ENCODE peak calls at places on chromosomes 7 and 10, in seven cellular contexts. Y is HepG2, E is K562, J is SK-N-SH, I is H1, N is HCT116, P is GM12878. Q is an unnamed sample.

GRCh38 chr10:7610651-7611389 is 55.9 kb downstream of the ITIH5 start:
- DNase-seq in Y (no peak), E (no peak), J (no peak), I (no peak), N (peak; percentile 7), P (no peak), Q (peak; percentile 30)

GRCh38 chr7:125122225-125122624 is 192.6 kb upstream of the POT1 start:
- DNase-seq in Y (no peak), E (no peak), J (peak; percentile 14), I (no peak), N (no peak), P (no peak), Q (no peak)

GRCh38 chr10:131424053-131424452 is 112.5 kb upstream of the TCERG1L start:
- DNase-seq in Y (no peak), E (no peak), J (no peak), I (no peak), N (no peak), P (no peak), Q (no peak)

GRCh38 chr7:2821842-2822507 is 22.1 kb downstream of the GNA12 start:
- DNase-seq in Y (no peak), E (no peak), J (no peak), I (no peak), N (no peak), P (no peak), Q (no peak)

GRCh38 chr10:132489053-132489703 is 48.4 kb upstream of the INPP5A start:
- DNase-seq in Y (no peak), E (no peak), J (no peak), I (no peak), N (no peak), P (no peak), Q (no peak)

GRCh38 chr10:27819781-27820531 is 74.3 kb upstream of the MKX start:
- DNase-seq in Y (peak; percentile 14), E (no peak), J (no peak), I (no peak), N (no peak), P (no peak), Q (no peak)

GRCh38 chr10:123862421-123863188 is 29.0 kb downstream of the CPXM2 start:
- DNase-seq in Y (no peak), E (no peak), J (no peak), I (no peak), N (no peak), P (no peak), Q (no peak)

GRCh38 chr7:130593033-130593432 is 75.5 kb downstream of the COPG2 start:
- DNase-seq in Y (no peak), E (no peak), J (no peak), I (no peak), N (no peak), P (no peak), Q (no peak)

GRCh38 chr7:85890244-85890811 is 703.5 kb upstream of the SEMA3D start:
- DNase-seq in Y (peak; percentile 39), E (no peak), J (peak; percentile 48), I (no peak), N (peak; percentile 6), P (no peak), Q (peak; percentile 11)

GRCh38 chr10:17880596-17880995 is 71.1 kb upstream of the SLC39A12 start:
- DNase-seq in Y (no peak), E (no peak), J (no peak), I (no peak), N (no peak), P (no peak), Q (no peak)

GRCh38 chr7:113521468-113521867 is 397.3 kb downstream of the PPP1R3A start:
- DNase-seq in Y (no peak), E (no peak), J (no peak), I (no peak), N (no peak), P (no peak), Q (no peak)

GRCh38 chr10:79084012-79084971 is 15.5 kb downstream of the ZMIZ1 start:
- DNase-seq in Y (peak; percentile 93), E (peak; percentile 74), J (peak; percentile 59), I (no peak), N (no peak), P (no peak), Q (no peak)

GRCh38 chr10:81065474-81065873 is 527.8 kb downstream of the SH2D4B start:
- DNase-seq in Y (no peak), E (no peak), J (no peak), I (no peak), N (no peak), P (no peak), Q (no peak)

GRCh38 chr7:102453319-102453718 is 11.3 kb downstream of the ALKBH4 start:
- DNase-seq in Y (no peak), E (no peak), J (no peak), I (no peak), N (no peak), P (no peak), Q (no peak)

GRCh38 chr10:1454428-1454827 is 282.9 kb downstream of the ADARB2 start:
- DNase-seq in Y (no peak), E (no peak), J (no peak), I (no peak), N (no peak), P (peak; percentile 63), Q (no peak)

GRCh38 chr10:69415951-69416350 is 767 bp downstream of the TACR2 start:
- DNase-seq in Y (no peak), E (no peak), J (no peak), I (no peak), N (no peak), P (no peak), Q (no peak)

GRCh38 chr10:88848499-88848898 is 3.1 kb downstream of the ANKRD22 start:
- DNase-seq in Y (no peak), E (no peak), J (no peak), I (no peak), N (peak; percentile 18), P (no peak), Q (no peak)

DNA sequence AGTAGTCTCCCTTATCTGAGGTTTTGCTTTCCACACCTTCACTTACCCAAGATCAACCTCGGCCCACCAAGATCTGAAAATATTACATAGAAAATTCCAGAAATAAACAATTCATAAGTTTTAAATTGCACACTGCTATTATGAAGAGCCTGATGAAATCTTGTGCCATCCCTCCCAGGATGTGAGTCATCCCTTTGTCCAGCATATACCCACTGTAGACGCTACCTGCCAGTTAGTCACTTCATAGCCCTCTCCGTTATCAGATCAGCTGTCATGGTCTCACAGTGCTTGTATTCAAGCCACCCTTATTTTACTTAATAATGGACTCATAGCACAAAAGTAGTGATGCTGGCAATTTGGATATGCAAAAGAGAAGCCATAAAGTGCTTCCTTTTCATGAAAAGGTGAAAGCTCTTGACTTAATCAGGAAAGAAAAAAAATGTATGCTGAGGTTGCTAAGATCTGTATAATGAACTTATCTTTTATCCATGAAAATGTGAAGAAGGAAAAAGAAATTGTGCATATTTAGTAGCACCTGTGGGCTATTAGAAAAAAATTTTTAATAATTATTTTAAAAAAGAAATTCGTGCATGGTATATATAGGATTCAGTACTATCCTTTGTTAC is 9.8 kb upstream of the MRPS16 start:
- DNase-seq in Y (peak; percentile 52), E (peak; percentile 27), J (no peak), I (no peak), N (peak; percentile 89), P (no peak), Q (no peak)
- TF ChIP-seq JUND in Y (no peak), E (peak; percentile 98), J (peak; percentile 90), I (no peak), N (peak; percentile 93), P (no peak), Q (no peak)

GRCh38 chr7:24381919-24382505 is 98.0 kb downstream of the NPY start:
- DNase-seq in Y (peak; percentile 8), E (peak; percentile 23), J (peak; percentile 74), I (no peak), N (peak; percentile 10), P (no peak), Q (peak; percentile 59)
- TF ChIP-seq JUND in Y (no peak), E (no peak), J (no peak), I (no peak), N (no peak), P (no peak), Q (no peak)

GRCh38 chr10:3719024-3719843 is 65.8 kb downstream of the KLF6 start:
- DNase-seq in Y (no peak), E (no peak), J (no peak), I (no peak), N (no peak), P (no peak), Q (no peak)

GRCh38 chr10:3723706-3724225 is 61.2 kb downstream of the KLF6 start:
- DNase-seq in Y (no peak), E (no peak), J (no peak), I (no peak), N (no peak), P (no peak), Q (no peak)

GRCh38 chr10:3714957-3715356 is 70.1 kb downstream of the KLF6 start:
- DNase-seq in Y (no peak), E (no peak), J (no peak), I (no peak), N (no peak), P (no peak), Q (no peak)

GRCh38 chr10:3716093-3716492 is 68.9 kb downstream of the KLF6 start:
- DNase-seq in Y (no peak), E (no peak), J (no peak), I (no peak), N (no peak), P (no peak), Q (no peak)

DNA sequence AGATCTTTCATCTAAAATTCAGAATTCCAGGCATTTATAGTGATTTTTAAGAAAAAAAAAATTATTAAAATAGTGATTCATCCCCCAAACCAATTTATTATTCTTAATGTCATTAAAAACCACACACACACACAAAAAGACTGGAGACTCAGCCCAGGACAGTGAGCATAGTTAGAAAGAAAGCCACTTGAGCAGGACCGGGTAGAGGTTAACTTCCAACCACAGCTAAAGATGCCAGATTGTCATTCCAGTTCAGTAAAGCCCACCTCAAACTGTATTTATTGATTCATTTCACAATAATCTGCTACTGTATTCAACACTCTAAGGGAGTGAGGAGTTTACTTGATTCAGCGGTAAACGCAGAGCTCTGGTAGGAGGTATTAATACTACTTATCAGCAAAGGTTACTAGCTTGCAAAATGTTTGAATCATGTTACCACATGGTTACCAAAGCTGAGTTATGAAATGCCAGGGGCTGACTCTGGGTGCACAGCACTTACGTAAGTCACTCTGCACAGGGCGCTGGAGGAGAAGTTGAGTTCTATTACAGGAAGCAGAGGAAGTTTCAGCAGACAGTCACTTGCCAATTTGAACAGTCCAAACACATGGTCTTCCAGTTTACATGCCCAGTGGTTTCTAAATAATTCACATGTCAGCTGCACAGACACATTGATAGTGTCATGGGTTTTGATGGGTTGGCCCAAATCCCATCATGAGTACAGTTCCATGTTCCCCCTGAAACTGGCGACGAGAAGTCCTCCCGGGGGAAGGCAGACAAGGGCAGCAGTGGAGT is 64.6 kb downstream of the KLF6 start:
- DNase-seq in Y (peak; percentile 17), E (no peak), J (no peak), I (no peak), N (no peak), P (no peak), Q (no peak)
- TF ChIP-seq JUND in Y (no peak), E (no peak), J (no peak), I (no peak), N (no peak), P (no peak), Q (no peak)

DNA sequence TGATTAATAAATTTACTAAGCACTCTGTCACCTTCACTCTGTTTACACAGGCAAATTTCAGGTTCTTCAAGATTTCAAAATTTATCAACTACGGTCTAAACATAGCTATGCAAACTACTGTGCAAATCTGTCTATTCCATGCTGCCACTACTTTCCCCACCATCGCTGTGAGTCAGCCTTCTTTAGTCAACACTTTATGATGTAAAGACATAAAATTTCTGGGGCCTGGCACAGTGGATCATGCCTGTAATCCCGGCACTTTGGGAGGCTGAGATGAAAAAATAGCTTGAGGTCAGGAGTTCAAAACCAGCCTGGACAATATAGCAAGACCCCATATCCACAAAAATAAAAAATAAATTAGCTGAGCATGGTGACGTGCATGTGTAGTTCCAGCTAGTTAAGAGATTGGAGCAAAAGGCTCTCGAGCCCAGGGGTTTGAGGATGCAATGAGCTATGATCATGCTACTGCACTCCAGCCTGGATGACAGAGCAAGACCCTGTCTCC is 42.6 kb downstream of the CNOT4 start:
- DNase-seq in Y (no peak), E (no peak), J (no peak), I (no peak), N (no peak), P (no peak), Q (no peak)
- TF ChIP-seq JUND in Y (no peak), E (peak; percentile 15), J (no peak), I (no peak), N (no peak), P (no peak), Q (no peak)

Q was measured in T47D.